ENCODE peak calls at places on chromosomes 1 and 21, in seven cellular contexts. X, M, K, N, U, J and F are unnamed samples. For H3K4me1, the result is how much of the 10 kb centered on the place peaks cover.

GRCh38 chr1:219813344-219813743 is 115.0 kb downstream of the SLC30A10 start:
- DNase-seq in K (no peak), U (no peak), X (no peak), J (no peak), N (no peak), M (no peak), F (no peak)

GRCh38 chr1:101363891-101364318 is 127.1 kb downstream of the S1PR1 start:
- DNase-seq in N (no peak), J (no peak), U (no peak), K (no peak), X (no peak), M (no peak), F (no peak)

GRCh38 chr21:37702241-37702640 is 214.0 kb downstream of the KCNJ6 start:
- DNase-seq in N (no peak), K (no peak), X (no peak), U (no peak), M (no peak), J (no peak), F (no peak)

GRCh38 chr1:239545466-239545865 is 159.1 kb downstream of the CHRM3 start:
- DNase-seq in M (no peak), K (no peak), J (no peak), X (no peak), N (no peak), U (no peak), F (no peak)

GRCh38 chr1:203055166-203055799 is 29.0 kb downstream of the PPFIA4 start:
- DNase-seq in M (no peak), K (peak), N (no peak), U (peak), J (peak), X (no peak), F (no peak)

GRCh38 chr1:6447016-6447817 is 18.8 kb downstream of the TNFRSF25 start:
- DNase-seq in U (no peak), X (peak), N (no peak), K (peak), M (peak), J (no peak), F (no peak)

GRCh38 chr1:43743206-43743605 is 35.9 kb downstream of the ST3GAL3 start:
- DNase-seq in K (no peak), J (no peak), N (no peak), X (no peak), M (no peak), U (no peak), F (no peak)

GRCh38 chr1:93596329-93597089 is 85.1 kb downstream of the BCAR3 start:
- DNase-seq in N (no peak), X (no peak), J (no peak), K (no peak), U (no peak), M (no peak), F (no peak)

GRCh38 chr1:204041232-204041767 is 31.6 kb upstream of the SOX13 start:
- DNase-seq in M (no peak), X (no peak), N (peak), J (no peak), K (no peak), U (peak), F (peak)

GRCh38 chr1:69455718-69456117 is 112.0 kb upstream of the LRRC7 start:
- DNase-seq in M (no peak), X (no peak), N (no peak), K (no peak), J (no peak), U (no peak), F (no peak)

GRCh38 chr21:38712076-38712475 is 93.7 kb upstream of the ETS2 start:
- DNase-seq in U (peak), K (peak), X (peak), J (peak), N (no peak), M (no peak), F (no peak)

GRCh38 chr1:156368889-156369684 is at the start of gene RHBG:
- DNase-seq in U (no peak), N (no peak), M (peak), K (peak), X (no peak), J (no peak), F (peak)

GRCh38 chr1:19287436-19288185 is 959 bp downstream of the AKR7A3 start:
- DNase-seq in K (no peak), X (no peak), M (no peak), U (no peak), J (no peak), N (no peak), F (no peak)

GRCh38 chr1:107683198-107683657 is 281.8 kb downstream of the VAV3 start:
- DNase-seq in N (no peak), K (no peak), U (no peak), J (peak), X (no peak), M (no peak), F (no peak)

GRCh38 chr1:159925713-159926066 is 383 bp upstream of the TAGLN2 start:
- DNase-seq in N (no peak), K (no peak), X (no peak), U (no peak), M (no peak), J (no peak), F (no peak)

GRCh38 chr1:61143821-61144220 is 61.5 kb downstream of the NFIA start:
- DNase-seq in X (no peak), J (no peak), K (no peak), U (no peak), M (no peak), N (no peak), F (no peak)

GRCh38 chr1:208280184-208280583 is 36.0 kb upstream of the PLXNA2 start:
- DNase-seq in J (no peak), M (no peak), K (no peak), X (no peak), U (no peak), N (no peak), F (no peak)

GRCh38 chr1:39858315-39858714 is 25.0 kb downstream of the TRIT1 start:
- DNase-seq in N (no peak), K (no peak), M (no peak), U (no peak), X (no peak), J (no peak), F (no peak)

GRCh38 chr1:11730429-11730861 is 5.5 kb upstream of the AGTRAP start:
- DNase-seq in N (no peak), M (no peak), J (no peak), K (no peak), U (peak), X (peak), F (no peak)

GRCh38 chr1:154808909-154809262 is 61.2 kb downstream of the KCNN3 start:
- DNase-seq in K (no peak), J (no peak), X (no peak), U (no peak), M (no peak), N (no peak), F (peak)

GRCh38 chr1:27873671-27874384 is 1.5 kb downstream of the THEMIS2 start:
- DNase-seq in J (no peak), X (no peak), M (peak), U (no peak), K (no peak), N (no peak), F (no peak)

GRCh38 chr1:83816836-83817235 is 182.1 kb downstream of the TTLL7 start:
- DNase-seq in U (no peak), N (no peak), J (no peak), K (no peak), M (no peak), X (no peak), F (no peak)

GRCh38 chr1:20493839-20494608 is 8.0 kb upstream of the CAMK2N1 start:
- DNase-seq in X (peak), J (peak), N (peak), U (peak), K (peak), M (peak), F (peak)

GRCh38 chr1:20491178-20491577 is 5.2 kb upstream of the CAMK2N1 start:
- DNase-seq in U (no peak), N (no peak), M (no peak), K (no peak), J (no peak), X (no peak), F (no peak)

GRCh38 chr1:20494609-20495311 is 8.8 kb upstream of the CAMK2N1 start:
- DNase-seq in M (no peak), X (no peak), K (no peak), J (no peak), N (no peak), U (peak), F (no peak)

GRCh38 chr1:20492751-20493150 is 6.7 kb upstream of the CAMK2N1 start:
- DNase-seq in N (no peak), M (no peak), X (no peak), J (no peak), U (no peak), K (no peak), F (no peak)

GRCh38 chr1:20491866-20492265 is 5.9 kb upstream of the CAMK2N1 start:
- DNase-seq in U (no peak), X (no peak), J (no peak), K (no peak), N (no peak), M (no peak), F (no peak)
- H3K4me3 ChIP-seq in U (no peak), X (no peak), J (no peak), K (no peak), N (no peak), M (no peak), F (no peak)

DNA sequence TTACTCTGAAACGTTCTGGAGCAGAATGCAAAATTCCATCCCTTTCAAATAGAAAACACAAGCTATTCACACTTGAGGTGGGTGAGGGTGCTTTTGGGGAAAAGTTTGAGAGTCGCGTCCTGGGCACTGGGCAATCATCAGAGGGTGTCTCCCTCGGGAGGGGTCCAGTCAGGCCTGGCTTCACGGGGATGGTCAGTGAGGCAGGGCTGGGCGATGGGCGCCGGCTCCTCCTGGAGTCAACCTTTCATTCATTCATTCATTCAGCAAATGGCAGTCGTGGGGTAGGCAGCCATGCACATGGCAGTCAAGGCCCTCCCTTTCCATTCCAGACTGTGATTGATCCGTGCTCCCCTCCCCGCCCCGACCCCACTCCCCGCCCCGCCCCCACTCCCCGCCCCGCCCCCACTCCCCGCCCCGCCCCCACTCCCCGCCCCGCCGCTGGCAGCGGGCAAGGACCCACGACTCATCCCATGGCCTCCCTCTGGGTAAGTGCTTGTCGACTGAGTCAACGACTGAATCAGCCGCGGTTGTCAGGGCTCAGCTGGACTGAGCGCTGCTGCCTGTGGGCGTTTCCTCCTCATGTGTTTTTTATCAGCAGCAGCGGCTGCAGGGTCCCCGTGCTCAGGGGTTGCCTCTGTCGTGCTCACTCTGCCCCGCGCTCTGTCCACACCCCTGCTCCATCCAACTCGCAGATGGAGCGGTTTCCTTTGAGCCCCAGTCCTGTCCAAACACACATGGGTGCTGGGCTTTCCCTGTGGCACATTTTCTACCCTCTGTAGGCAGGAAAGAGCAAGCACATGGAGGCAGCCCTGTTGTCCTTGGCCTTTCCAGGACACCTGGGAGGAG is 12.5 kb upstream of the SPSB1 start:
- DNase-seq in K (peak), J (peak), M (peak), N (peak), X (no peak), U (peak), F (no peak)
- H3K4me1 ChIP-seq in K (under half), J (under half), M (under half), N (under half), X (under half), U (under half), F (under half)

GRCh38 chr1:94828251-94828650 is 8.1 kb downstream of the SLC44A3 start:
- DNase-seq in U (no peak), K (no peak), J (no peak), N (no peak), X (no peak), M (no peak), F (no peak)

GRCh38 chr1:94827434-94827833 is 7.3 kb downstream of the SLC44A3 start:
- DNase-seq in M (no peak), N (no peak), J (no peak), X (no peak), K (no peak), U (no peak), F (no peak)

GRCh38 chr1:94836891-94837290 is 16.7 kb downstream of the SLC44A3 start:
- DNase-seq in X (no peak), K (no peak), N (no peak), J (no peak), M (no peak), U (no peak), F (no peak)

GRCh38 chr1:94831636-94832035 is 11.5 kb downstream of the SLC44A3 start:
- DNase-seq in K (no peak), X (no peak), M (no peak), J (no peak), U (no peak), N (no peak), F (no peak)

DNA sequence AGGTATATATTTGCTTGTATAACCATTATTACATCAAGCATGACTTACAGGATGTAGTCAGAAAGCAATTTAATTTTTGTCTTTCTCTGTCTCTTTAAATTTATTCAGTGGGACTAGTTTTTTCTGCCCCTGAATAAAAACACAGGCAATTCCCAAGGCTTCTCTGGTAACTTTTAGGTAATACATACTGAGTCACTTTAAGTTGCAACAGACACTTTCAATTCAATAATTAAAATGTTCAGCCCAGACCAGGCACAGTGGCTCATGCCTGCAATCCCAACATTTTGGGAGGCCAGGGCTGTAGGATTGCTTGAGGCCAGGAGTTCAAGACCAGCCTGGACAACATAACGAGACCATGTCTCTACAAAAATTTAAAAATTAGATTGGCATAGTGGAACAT is 12.3 kb downstream of the SLC44A3 start:
- DNase-seq in M (no peak), N (no peak), K (no peak), U (no peak), X (no peak), J (no peak), F (no peak)
- TF ChIP-seq CTCF in M (no peak), N (no peak), K (no peak), U (no peak), X (no peak), J (no peak), F (no peak)

GRCh38 chr21:46503922-46504539 is 45.3 kb downstream of the DIP2A start:
- DNase-seq in J (no peak), K (no peak), U (no peak), N (no peak), X (no peak), M (no peak), F (no peak)

GRCh38 chr21:46500224-46500861 is 41.7 kb downstream of the DIP2A start:
- DNase-seq in X (no peak), N (no peak), K (no peak), U (peak), J (peak), M (no peak), F (no peak)

GRCh38 chr21:46507562-46507961 is 48.9 kb downstream of the DIP2A start:
- DNase-seq in U (no peak), J (no peak), M (no peak), N (no peak), K (no peak), X (no peak), F (no peak)

GRCh38 chr21:46509760-46510159 is 51.1 kb downstream of the DIP2A start:
- DNase-seq in N (no peak), M (no peak), X (no peak), U (peak), K (no peak), J (peak), F (no peak)

GRCh38 chr21:46504681-46505080 is 46.0 kb downstream of the DIP2A start:
- DNase-seq in J (no peak), X (no peak), K (no peak), M (no peak), N (no peak), U (no peak), F (no peak)
- H3K4me3 ChIP-seq in J (no peak), X (no peak), K (no peak), M (no peak), N (no peak), U (no peak), F (no peak)

DNA sequence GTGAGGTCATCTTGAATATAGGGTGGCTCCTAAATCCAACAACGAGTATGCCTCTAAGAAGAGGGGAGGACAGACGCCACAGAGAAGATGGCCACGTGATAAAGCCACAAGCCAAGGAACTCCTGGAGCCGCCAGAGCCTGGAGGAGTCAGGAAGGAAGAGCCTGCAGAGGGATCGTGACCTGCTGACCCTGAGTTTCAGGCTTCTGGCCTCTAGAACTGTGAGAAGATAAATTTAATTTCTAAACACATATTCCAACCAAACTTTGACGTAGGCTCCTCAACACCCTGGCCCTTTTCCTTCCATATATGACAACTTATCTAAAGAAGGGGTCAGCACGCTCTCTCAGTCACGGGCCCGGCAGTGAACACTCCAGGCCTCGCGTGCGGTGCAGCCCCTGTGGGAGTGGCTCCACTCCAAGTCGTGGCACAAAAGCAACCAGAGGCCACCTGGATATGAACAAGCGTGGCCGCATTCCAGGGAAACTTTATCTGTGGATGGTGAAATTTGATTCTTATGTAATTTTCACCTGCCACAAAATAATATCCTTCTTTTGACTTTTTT is 138.6 kb upstream of the AJAP1 start:
- DNase-seq in K (peak), J (no peak), M (no peak), U (no peak), X (no peak), N (no peak), F (no peak)
- H3K4me1 ChIP-seq in K (under half), J (under half), M (under half), U (under half), X (under half), N (under half), F (under half)

DNA sequence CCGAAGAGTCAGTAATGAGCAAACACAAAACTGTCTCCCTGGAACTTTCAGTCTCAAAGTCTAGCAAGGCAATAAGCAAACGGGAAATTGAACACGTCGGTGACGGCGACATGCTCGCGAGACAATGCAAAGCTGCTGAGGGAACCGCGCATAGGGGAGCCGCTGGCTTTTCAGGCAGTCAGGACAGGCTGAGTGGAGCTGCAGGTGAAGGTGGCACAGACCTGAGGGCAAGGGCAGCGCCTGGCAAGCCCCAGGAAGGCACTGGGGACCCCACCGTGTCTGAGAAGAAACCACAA is 4.9 kb downstream of the INTS11 start:
- DNase-seq in U (no peak), N (no peak), X (no peak), K (no peak), M (no peak), J (no peak), F (no peak)
- TF ChIP-seq CTCF in U (no peak), N (no peak), X (no peak), K (no peak), M (no peak), J (no peak), F (no peak)